ENCODE peak calls at places on chromosome 17, in five cellular contexts. W is HepG2, K is GM12878, L is upper lobe of left lung, H is K562. P is an unnamed sample.

GRCh38 chr17:45307290-45308015 is 9.4 kb downstream of the MAP3K14 start:
- ATAC-seq in W (no peak), K (peak), L (peak), H (no peak), P (peak)

GRCh38 chr17:75249564-75249963 is 11.8 kb downstream of the GGA3 start:
- ATAC-seq in W (no peak), K (peak), L (no peak), H (no peak), P (no peak)

GRCh38 chr17:78947235-78948153 is 22.3 kb upstream of the TIMP2 start:
- ATAC-seq in W (peak), K (no peak), L (peak), H (no peak), P (no peak)

GRCh38 chr17:42598905-42599304 is 10.3 kb downstream of the RETREG3 start:
- ATAC-seq in W (no peak), K (no peak), L (no peak), H (no peak), P (no peak)

GRCh38 chr17:40986920-40987319 is 2.8 kb upstream of the KRT40 start:
- ATAC-seq in W (no peak), K (no peak), L (no peak), H (no peak), P (no peak)

GRCh38 chr17:73713136-73713535 is 68.9 kb upstream of the SDK2 start:
- ATAC-seq in W (no peak), K (no peak), L (no peak), H (no peak), P (no peak)

GRCh38 chr17:48502901-48503300 is 27.9 kb downstream of the HOXB1 start:
- ATAC-seq in W (no peak), K (no peak), L (no peak), H (no peak), P (no peak)

GRCh38 chr17:49438885-49439284 is 24.2 kb upstream of the PHB1 start:
- ATAC-seq in W (no peak), K (peak), L (no peak), H (no peak), P (no peak)

GRCh38 chr17:74619077-74619673 is 4.4 kb downstream of the CD300E start:
- ATAC-seq in W (no peak), K (no peak), L (peak), H (no peak), P (peak)

GRCh38 chr17:31660684-31661083 is 198.4 kb downstream of the COPRS start:
- ATAC-seq in W (no peak), K (peak), L (no peak), H (no peak), P (no peak)

GRCh38 chr17:12680407-12680897 is 14.8 kb downstream of the MYOCD start:
- ATAC-seq in W (no peak), K (no peak), L (no peak), H (no peak), P (peak)

GRCh38 chr17:20010099-20010863 is 1.1 kb downstream of the SPECC1 start:
- ATAC-seq in W (peak), K (no peak), L (peak), H (peak), P (peak)

GRCh38 chr17:12830692-12831363 is 41.5 kb downstream of the ARHGAP44 start:
- ATAC-seq in W (no peak), K (no peak), L (peak), H (no peak), P (no peak)

GRCh38 chr17:63491413-63491812 is 14.6 kb downstream of the ACE start:
- ATAC-seq in W (no peak), K (no peak), L (no peak), H (no peak), P (no peak)

GRCh38 chr17:81196505-81197408 is 26.0 kb downstream of the CEP131 start:
- ATAC-seq in W (no peak), K (no peak), L (no peak), H (no peak), P (peak)

GRCh38 chr17:21457051-21458026 is 81.2 kb downstream of the KCNJ12 start:
- ATAC-seq in W (peak), K (peak), L (peak), H (peak), P (peak)

GRCh38 chr17:16477255-16477654 is 14.7 kb downstream of the LRRC75A start:
- ATAC-seq in W (peak), K (no peak), L (peak), H (no peak), P (peak)

GRCh38 chr17:53765609-53766008 is 57.1 kb upstream of the KIF2B start:
- ATAC-seq in W (no peak), K (no peak), L (no peak), H (no peak), P (no peak)

GRCh38 chr17:73956169-73956568 is 247.3 kb upstream of the RPL38 start:
- ATAC-seq in W (no peak), K (no peak), L (no peak), H (no peak), P (no peak)

GRCh38 chr17:29256735-29257466 is 10.2 kb downstream of the CRYBA1 start:
- ATAC-seq in W (no peak), K (no peak), L (no peak), H (no peak), P (no peak)

GRCh38 chr17:29442451-29442850 is 52.3 kb downstream of the TAOK1 start:
- ATAC-seq in W (no peak), K (no peak), L (no peak), H (no peak), P (no peak)

GRCh38 chr17:39591958-39592954 is 15.5 kb downstream of the NEUROD2 start:
- ATAC-seq in W (peak), K (no peak), L (peak), H (peak), P (no peak)

GRCh38 chr17:41360291-41360995 is 9.2 kb downstream of the KRT33B start:
- ATAC-seq in W (no peak), K (no peak), L (no peak), H (no peak), P (no peak)

GRCh38 chr17:46943511-46944393 is 20.8 kb downstream of the GOSR2 start:
- ATAC-seq in W (peak), K (no peak), L (peak), H (peak), P (no peak)

GRCh38 chr17:17018612-17019429 is 23.4 kb upstream of the MPRIP start:
- ATAC-seq in W (peak), K (no peak), L (peak), H (no peak), P (no peak)

GRCh38 chr17:74865504-74866197 is 6.0 kb upstream of the GRIN2C start:
- ATAC-seq in W (no peak), K (peak), L (no peak), H (no peak), P (no peak)

GRCh38 chr17:80558046-80558445 is 13.4 kb downstream of the RPTOR start:
- ATAC-seq in W (no peak), K (no peak), L (no peak), H (no peak), P (no peak)

GRCh38 chr17:39694593-39694992 is 5.3 kb upstream of the ERBB2 start:
- ATAC-seq in W (no peak), K (no peak), L (no peak), H (no peak), P (no peak)

GRCh38 chr17:951388-952132 is 28.0 kb downstream of the NXN start:
- ATAC-seq in W (peak), K (no peak), L (peak), H (no peak), P (peak)

GRCh38 chr17:15431766-15432165 is 35.7 kb downstream of the CDRT4 start:
- ATAC-seq in W (no peak), K (no peak), L (no peak), H (no peak), P (no peak)

GRCh38 chr17:4583796-4584124 is 569 bp upstream of the SMTNL2 start:
- ATAC-seq in W (peak), K (peak), L (peak), H (peak), P (peak)

GRCh38 chr17:15488557-15488956 is 21.1 kb upstream of the CDRT4 start:
- ATAC-seq in W (no peak), K (no peak), L (no peak), H (no peak), P (no peak)

GRCh38 chr17:27362909-27363308 is 69.0 kb downstream of the WSB1 start:
- ATAC-seq in W (no peak), K (no peak), L (no peak), H (peak), P (no peak)

GRCh38 chr17:40174528-40174927 is 2.7 kb upstream of the RAPGEFL1 start:
- ATAC-seq in W (no peak), K (no peak), L (no peak), H (no peak), P (no peak)

GRCh38 chr17:67546578-67547527 is 169.8 kb downstream of the PITPNC1 start:
- ATAC-seq in W (peak), K (peak), L (peak), H (no peak), P (peak)
- TF ChIP-seq EP300 in W (no peak), K (peak), L (no peak), H (no peak), P (no peak)

GRCh38 chr17:77734371-77735050 is 224.0 kb upstream of the TNRC6C start:
- ATAC-seq in W (peak), K (no peak), L (peak), H (no peak), P (peak)
- TF ChIP-seq POLR2AphosphoS5 in W (no peak), K (no peak), L (no peak), H (no peak), P (peak)

GRCh38 chr17:64506201-64506575 is at the start of gene DDX5:
- ATAC-seq in W (peak), K (peak), L (peak), H (peak), P (peak)
- TF ChIP-seq POLR2A in W (peak), K (peak), L (peak), H (peak), P (peak)

GRCh38 chr17:9244066-9245052 is 223.0 kb downstream of the NTN1 start:
- ATAC-seq in W (no peak), K (no peak), L (no peak), H (no peak), P (peak)
- TF ChIP-seq EP300 in W (no peak), K (no peak), L (no peak), H (no peak), P (no peak)

DNA sequence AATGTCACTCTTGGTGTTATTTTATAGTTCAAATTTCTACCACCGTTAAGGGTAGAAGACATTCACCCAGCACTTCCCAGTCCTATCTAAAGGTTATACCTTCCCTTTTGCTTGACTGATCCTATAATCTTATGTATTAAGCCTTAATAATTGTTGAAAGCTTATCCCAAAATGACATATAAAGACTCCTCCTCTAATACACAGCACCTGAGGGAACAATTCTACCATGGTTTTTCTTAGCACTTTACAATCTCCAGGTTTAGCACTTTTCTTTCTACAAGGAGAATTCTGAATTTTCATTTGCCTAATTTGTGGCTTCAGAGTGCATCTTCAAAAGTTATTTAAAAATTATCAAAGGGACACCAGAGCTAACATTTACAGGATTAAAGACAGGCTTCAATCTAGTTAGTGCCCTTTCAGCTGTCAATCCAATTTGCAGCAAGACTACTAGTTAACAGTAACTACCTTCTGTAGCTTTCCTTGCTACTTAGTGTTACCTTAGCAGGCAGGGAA is 8.8 kb downstream of the SRSF1 start:
- ATAC-seq in W (no peak), K (no peak), L (no peak), H (no peak), P (no peak)
- TF ChIP-seq POLR2AphosphoS5 in W (peak), K (no peak), L (no peak), H (no peak), P (no peak)

GRCh38 chr17:7346761-7347614 is 5.0 kb upstream of the KCTD11 start:
- ATAC-seq in W (no peak), K (no peak), L (no peak), H (no peak), P (no peak)
- TF ChIP-seq POLR2A in W (no peak), K (peak), L (no peak), H (no peak), P (no peak)